ENCODE peak calls at places on chromosome 17, in four cellular contexts. C, S, Q and E are unnamed samples.
A peak's percentile ranks its signal among the peaks of the same experiment; 100 is the strongest.

GRCh38 chr17:76132574-76133338 is 8.3 kb downstream of the FOXJ1 start:
- DNase-seq in C (peak; percentile 89), S (no peak), Q (no peak), E (no peak)

GRCh38 chr17:34760931-34761500 is 181.6 kb downstream of the TMEM132E start:
- DNase-seq in C (no peak), S (no peak), Q (no peak), E (no peak)

GRCh38 chr17:61366715-61367413 is 32.8 kb upstream of the TBX2 start:
- DNase-seq in C (peak; percentile 72), S (no peak), Q (peak; percentile 80), E (no peak)

GRCh38 chr17:62854026-62854425 is 45.9 kb upstream of the MARCHF10 start:
- DNase-seq in C (no peak), S (peak; percentile 95), Q (no peak), E (no peak)

GRCh38 chr17:41329279-41329925 is 13.9 kb upstream of the KRTAP17-1 start:
- DNase-seq in C (peak; percentile 63), S (peak; percentile 64), Q (no peak), E (peak; percentile 85)

GRCh38 chr17:29891131-29891530 is 38.9 kb downstream of the SSH2 start:
- DNase-seq in C (no peak), S (no peak), Q (no peak), E (no peak)

GRCh38 chr17:64001763-64002529 is 3.8 kb downstream of the PRR29 start:
- DNase-seq in C (no peak), S (peak; percentile 29), Q (no peak), E (no peak)

GRCh38 chr17:8954339-8954738 is 11.2 kb downstream of the PIK3R5 start:
- DNase-seq in C (no peak), S (no peak), Q (no peak), E (no peak)

GRCh38 chr17:3913531-3914318 is 2.5 kb downstream of the P2RX1 start:
- DNase-seq in C (no peak), S (peak; percentile 56), Q (no peak), E (peak; percentile 88)

GRCh38 chr17:64694207-64694606 is 32.1 kb upstream of the SMURF2 start:
- DNase-seq in C (no peak), S (peak; percentile 66), Q (no peak), E (peak; percentile 67)

GRCh38 chr17:14301761-14302401 is 1.0 kb downstream of the HS3ST3B1 start:
- DNase-seq in C (no peak), S (peak; percentile 54), Q (no peak), E (no peak)

GRCh38 chr17:40499551-40500189 is 1.8 kb downstream of the TNS4 start:
- DNase-seq in C (peak; percentile 54), S (peak; percentile 66), Q (no peak), E (peak; percentile 66)

GRCh38 chr17:62791235-62792121 is 16.6 kb downstream of the MARCHF10 start:
- DNase-seq in C (no peak), S (peak; percentile 93), Q (no peak), E (peak; percentile 92)

GRCh38 chr17:56744721-56745120 is 89.0 kb downstream of the C17orf67 start:
- DNase-seq in C (no peak), S (peak; percentile 13), Q (no peak), E (no peak)

GRCh38 chr17:40112718-40113109 is 9.1 kb upstream of the MSL1 start:
- DNase-seq in C (no peak), S (no peak), Q (no peak), E (no peak)

GRCh38 chr17:35807371-35808144 is 1.7 kb upstream of the TAF15 start:
- DNase-seq in C (no peak), S (peak; percentile 66), Q (no peak), E (peak; percentile 74)

GRCh38 chr17:44354582-44355309 is 8.9 kb downstream of the FAM171A2 start:
- DNase-seq in C (no peak), S (no peak), Q (no peak), E (no peak)

GRCh38 chr17:78006338-78006737 is 47.8 kb downstream of the TNRC6C start:
- DNase-seq in C (no peak), S (no peak), Q (no peak), E (no peak)

GRCh38 chr17:8326591-8327583 is 12.8 kb upstream of the ODF4 start:
- DNase-seq in C (no peak), S (peak; percentile 23), Q (no peak), E (no peak)

GRCh38 chr17:46720408-46720807 is 98.1 kb downstream of the WNT3 start:
- DNase-seq in C (no peak), S (no peak), Q (no peak), E (no peak)

GRCh38 chr17:35743911-35744328 is 9.1 kb downstream of the GAS2L2 start:
- DNase-seq in C (no peak), S (peak; percentile 24), Q (no peak), E (peak; percentile 68)

GRCh38 chr17:77128895-77129567 is 11.7 kb upstream of the SEC14L1 start:
- DNase-seq in C (no peak), S (no peak), Q (no peak), E (no peak)

GRCh38 chr17:74659898-74660297 is 36.4 kb upstream of the CD300E start:
- DNase-seq in C (no peak), S (no peak), Q (no peak), E (no peak)

GRCh38 chr17:65163990-65164495 is 26.9 kb downstream of the RGS9 start:
- DNase-seq in C (no peak), S (peak; percentile 66), Q (no peak), E (peak; percentile 73)

GRCh38 chr17:14886200-14886739 is 378.9 kb downstream of the PMP22 start:
- DNase-seq in C (no peak), S (peak; percentile 14), Q (no peak), E (no peak)

GRCh38 chr17:17096438-17097178 is 54.4 kb downstream of the MPRIP start:
- DNase-seq in C (no peak), S (peak; percentile 76), Q (no peak), E (peak; percentile 59)

GRCh38 chr17:41421116-41421515 is 3.3 kb downstream of the KRT37 start:
- DNase-seq in C (no peak), S (peak; percentile 48), Q (no peak), E (peak; percentile 58)

GRCh38 chr17:57259817-57260216 is 3.5 kb downstream of the MSI2 start:
- DNase-seq in C (peak; percentile 33), S (no peak), Q (no peak), E (no peak)

GRCh38 chr17:80793421-80793820 is 198.2 kb upstream of the CHMP6 start:
- DNase-seq in C (no peak), S (no peak), Q (no peak), E (no peak)

GRCh38 chr17:77619326-77619725 is 339.2 kb upstream of the TNRC6C start:
- DNase-seq in C (no peak), S (no peak), Q (no peak), E (no peak)

GRCh38 chr17:56018202-56018601 is 135.1 kb upstream of the ANKFN1 start:
- DNase-seq in C (no peak), S (no peak), Q (no peak), E (no peak)

GRCh38 chr17:69729937-69730336 is 315.4 kb downstream of the MAP2K6 start:
- DNase-seq in C (no peak), S (peak; percentile 59), Q (no peak), E (peak; percentile 67)